ENCODE peak calls at places on chromosomes 3 and 15, in four cellular contexts. V is psoas muscle; H is CD4-positive, alpha-beta memory T cell; F is GM12865. Y is an unnamed sample.

GRCh38 chr15:40244961-40245523 is 6.2 kb downstream of the PAK6 start:
- DNase-seq in H (no peak), F (no peak), V (no peak), Y (no peak)

GRCh38 chr3:23985752-23986544 is 40.9 kb downstream of the NR1D2 start:
- DNase-seq in H (no peak), V (no peak), F (peak), Y (no peak)

GRCh38 chr3:178802993-178803693 is 266.9 kb downstream of the KCNMB2 start:
- DNase-seq in F (no peak), H (no peak), V (no peak), Y (no peak)

GRCh38 chr3:168877899-168878298 is 782.2 kb upstream of the GOLIM4 start:
- DNase-seq in F (no peak), H (no peak), V (no peak), Y (no peak)

GRCh38 chr3:127482216-127483004 is 108.1 kb downstream of the TPRA1 start:
- DNase-seq in V (no peak), H (no peak), F (no peak), Y (no peak)

GRCh38 chr3:89488800-89489580 is 381.6 kb downstream of the EPHA3 start:
- DNase-seq in H (no peak), F (no peak), V (no peak), Y (no peak)

GRCh38 chr15:69885182-69886041 is 212.3 kb downstream of the TLE3 start:
- DNase-seq in H (no peak), V (no peak), F (no peak), Y (no peak)

GRCh38 chr3:52181543-52181942 is 16.4 kb upstream of the ALAS1 start:
- DNase-seq in H (no peak), V (no peak), F (no peak), Y (no peak)

GRCh38 chr3:157294444-157294843 is 134.5 kb upstream of the CCNL1 start:
- DNase-seq in H (no peak), F (peak), V (no peak), Y (no peak)

GRCh38 chr3:13715167-13715954 is 164.5 kb downstream of the WNT7A start:
- DNase-seq in F (no peak), H (no peak), V (no peak), Y (peak)